ENCODE peak calls at places on chromosomes 1 and 21, in six cellular contexts. E is C1 segment of cervical spinal cord; V is hippocampal formation; A is activated naive CD8-positive, alpha-beta T cell treated with anti-CD3 and anti-CD28 coated beads for 36 hours; C is T-helper 17 cell; O is activated naive CD4-positive, alpha-beta T cell. R is an unnamed sample.

GRCh38 chr1:10271869-10272268 is 61.5 kb downstream of the KIF1B start:
- DNase-seq in E (no peak), V (no peak), A (no peak), C (no peak), O (no peak), R (no peak)

GRCh38 chr1:60924964-60925798 is 157.2 kb upstream of the NFIA start:
- DNase-seq in E (no peak), V (no peak), A (no peak), C (no peak), O (no peak), R (no peak)

GRCh38 chr1:30111431-30111830 is 612.0 kb downstream of the MATN1 start:
- DNase-seq in E (no peak), V (peak; percentile 14), A (peak; percentile 26), C (no peak), O (no peak), R (peak; percentile 36)

GRCh38 chr1:245764040-245764439 is 609.3 kb downstream of the KIF26B start:
- DNase-seq in E (no peak), V (no peak), A (no peak), C (no peak), O (no peak), R (no peak)

GRCh38 chr1:15708486-15709137 is 24.5 kb downstream of the PLEKHM2 start:
- DNase-seq in E (no peak), V (no peak), A (no peak), C (no peak), O (no peak), R (no peak)

GRCh38 chr1:233597489-233597901 is 16.4 kb upstream of the KCNK1 start:
- DNase-seq in E (no peak), V (no peak), A (no peak), C (no peak), O (no peak), R (no peak)

GRCh38 chr21:16407403-16408279 is 677.9 kb downstream of the USP25 start:
- DNase-seq in E (no peak), V (no peak), A (no peak), C (no peak), O (no peak), R (no peak)

GRCh38 chr1:156456625-156457465 is 43.7 kb downstream of the MEF2D start:
- DNase-seq in E (peak; percentile 96), V (peak; percentile 96), A (peak; percentile 97), C (peak; percentile 95), O (peak; percentile 90), R (peak; percentile 100)

GRCh38 chr1:244822878-244823277 is 12.6 kb upstream of the COX20 start:
- DNase-seq in E (no peak), V (no peak), A (no peak), C (no peak), O (no peak), R (no peak)

GRCh38 chr1:172449585-172450523 is 6.0 kb upstream of the PIGC start:
- DNase-seq in E (peak; percentile 24), V (no peak), A (no peak), C (peak; percentile 24), O (no peak), R (no peak)

GRCh38 chr1:243230914-243231313 is 24.2 kb downstream of the CEP170 start:
- DNase-seq in E (no peak), V (no peak), A (no peak), C (no peak), O (no peak), R (no peak)

GRCh38 chr1:239218296-239218695 is 168.1 kb upstream of the CHRM3 start:
- DNase-seq in E (no peak), V (no peak), A (no peak), C (no peak), O (no peak), R (no peak)

GRCh38 chr1:170377011-170377410 is 155.0 kb upstream of the GORAB start:
- DNase-seq in E (no peak), V (no peak), A (no peak), C (no peak), O (no peak), R (no peak)

GRCh38 chr1:173099166-173099565 is 48.4 kb upstream of the TNFSF18 start:
- DNase-seq in E (no peak), V (no peak), A (no peak), C (no peak), O (no peak), R (no peak)

GRCh38 chr1:34500451-34500850 is 254.4 kb upstream of the GJB5 start:
- DNase-seq in E (no peak), V (no peak), A (peak; percentile 3), C (no peak), O (no peak), R (no peak)

GRCh38 chr1:224340711-224341384 is 10.9 kb upstream of the NVL start:
- DNase-seq in E (no peak), V (no peak), A (peak; percentile 38), C (no peak), O (peak; percentile 21), R (no peak)

R was measured in NCI-H187.